ENCODE peak calls at places on chromosomes 7 and 10, in ten cellular contexts. X is uterus; N is lung; P is cardiac muscle cell; R is adrenal gland; Y is transverse colon; T is CD8-positive, alpha-beta T cell; J is hepatocyte; C is vagina; E is endothelial cell of umbilical vein. Z is an unnamed sample. For H3K9me3, the result is how much of the 10 kb centered on the place peaks cover.

GRCh38 chr10:29117781-29118180 is 171.1 kb upstream of the LYZL1 start:
- DNase-seq in T (no peak), R (no peak), N (no peak), Y (no peak), E (no peak), C (no peak), J (no peak), P (no peak), X (no peak), Z (no peak)

GRCh38 chr7:63040336-63040735 is 958.3 kb upstream of the ZNF722 start:
- DNase-seq in N (no peak), T (no peak), Y (no peak), P (no peak), C (no peak), E (no peak), X (no peak), J (no peak), R (no peak), Z (no peak)

GRCh38 chr7:29270979-29271658 is 76.5 kb downstream of the CHN2 start:
- DNase-seq in E (no peak), T (no peak), X (no peak), R (peak), J (no peak), Y (no peak), N (no peak), P (no peak), C (no peak), Z (no peak)

GRCh38 chr7:538764-539685 is 19.4 kb upstream of the PDGFA start:
- DNase-seq in N (no peak), P (no peak), E (no peak), Y (peak), X (no peak), T (no peak), C (no peak), R (no peak), J (peak), Z (no peak)

GRCh38 chr7:2431260-2431867 is 28.0 kb downstream of the CHST12 start:
- DNase-seq in R (no peak), Y (no peak), J (no peak), X (no peak), P (no peak), E (peak), N (no peak), T (peak), C (no peak), Z (no peak)

GRCh38 chr7:135729230-135729629 is 1.2 kb upstream of the SLC13A4 start:
- DNase-seq in C (no peak), R (no peak), J (no peak), T (no peak), Y (no peak), N (no peak), P (no peak), E (no peak), X (no peak), Z (no peak)

GRCh38 chr7:126052229-126052628 is 1122.6 kb upstream of the POT1 start:
- DNase-seq in N (no peak), C (no peak), P (no peak), E (no peak), Y (no peak), T (no peak), R (no peak), X (no peak), J (no peak), Z (no peak)

GRCh38 chr10:48554246-48554645 is 50.6 kb downstream of the ARHGAP22 start:
- DNase-seq in N (no peak), R (no peak), E (no peak), X (no peak), Y (no peak), C (no peak), P (no peak), T (no peak), J (no peak), Z (no peak)

GRCh38 chr7:133575726-133576125 is 322.8 kb downstream of the EXOC4 start:
- DNase-seq in C (no peak), N (no peak), P (peak), X (no peak), T (no peak), E (no peak), J (no peak), Y (no peak), R (no peak), Z (no peak)

GRCh38 chr10:60816624-60817023 is 38.3 kb downstream of the CDK1 start:
- DNase-seq in E (peak), X (peak), R (peak), Y (peak), J (peak), N (peak), P (peak), C (no peak), T (no peak), Z (no peak)

GRCh38 chr10:80466724-80467326 is 12.7 kb downstream of the TSPAN14 start:
- DNase-seq in Y (no peak), E (no peak), N (no peak), X (no peak), T (no peak), P (no peak), J (no peak), C (no peak), R (no peak), Z (no peak)

GRCh38 chr10:103451871-103452713 is at the start of gene CALHM2:
- DNase-seq in T (peak), C (no peak), E (peak), Y (peak), R (peak), X (peak), P (peak), J (peak), N (peak), Z (peak)

GRCh38 chr10:97234403-97234802 is 48.6 kb upstream of the SLIT1 start:
- DNase-seq in X (no peak), N (no peak), P (peak), R (no peak), T (no peak), J (peak), E (peak), Y (no peak), C (no peak), Z (peak)

GRCh38 chr10:90967865-90968264 is 47.0 kb upstream of the ANKRD1 start:
- DNase-seq in C (no peak), X (no peak), P (no peak), J (no peak), E (no peak), R (no peak), T (no peak), Y (no peak), N (no peak), Z (no peak)

GRCh38 chr10:74977913-74978847 is 133.3 kb upstream of the SAMD8 start:
- DNase-seq in P (no peak), J (no peak), X (no peak), E (no peak), N (no peak), T (peak), R (no peak), Y (no peak), C (no peak), Z (no peak)

GRCh38 chr10:69682955-69683474 is 53.0 kb downstream of the FAM241B start:
- DNase-seq in X (no peak), E (no peak), Y (no peak), P (no peak), T (no peak), J (no peak), N (no peak), C (no peak), R (no peak), Z (no peak)

DNA sequence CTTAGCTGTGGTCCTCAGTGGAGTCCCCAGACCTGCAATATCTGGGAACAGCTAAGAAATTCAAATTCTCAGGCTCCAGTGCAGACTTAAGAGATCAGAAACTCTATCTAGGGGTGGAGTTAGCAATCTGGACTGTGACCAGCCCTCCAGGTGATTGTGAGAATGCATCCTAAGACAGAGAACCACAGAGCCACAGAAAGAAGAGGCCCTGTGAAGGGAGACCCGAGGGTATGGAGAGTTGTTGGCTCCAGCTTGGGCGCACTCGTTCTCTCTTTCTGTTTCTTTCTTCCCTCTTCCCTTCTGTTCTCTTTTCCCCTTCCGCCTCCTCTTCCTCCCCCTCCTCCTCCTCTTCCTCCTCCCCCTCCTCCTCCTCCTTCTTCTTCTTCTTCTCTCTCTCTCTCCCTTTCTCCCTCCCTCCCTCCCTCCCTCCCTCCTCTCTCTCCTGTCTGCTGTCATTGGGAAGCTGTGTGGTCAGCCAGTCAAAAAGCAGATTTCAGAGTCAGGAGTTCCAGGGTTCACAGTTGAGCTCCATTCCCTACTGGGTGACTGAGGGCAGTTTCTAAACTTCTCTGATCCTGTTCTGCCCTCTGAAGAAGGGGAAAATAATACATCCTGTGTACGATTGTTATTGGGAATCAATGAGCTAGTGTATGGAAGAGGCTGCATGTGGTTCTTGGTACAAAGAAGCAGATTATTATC is 62.1 kb upstream of the STEAP1B start:
- DNase-seq in P (no peak), J (peak), E (peak), Y (no peak), N (peak), R (no peak), X (no peak), T (no peak), C (no peak), Z (no peak)
- TF ChIP-seq CTCF in P (no peak), J (no peak), E (no peak), Y (no peak), N (no peak), R (no peak), X (no peak), T (no peak), C (no peak), Z (no peak)

GRCh38 chr7:157638563-157638962 is 301.8 kb downstream of the DNAJB6 start:
- DNase-seq in N (no peak), E (no peak), R (no peak), X (no peak), T (no peak), Y (no peak), J (no peak), C (no peak), P (no peak), Z (no peak)

GRCh38 chr7:157640144-157640543 is 303.3 kb downstream of the DNAJB6 start:
- DNase-seq in N (no peak), T (no peak), X (no peak), J (no peak), R (no peak), P (no peak), C (no peak), E (no peak), Y (no peak), Z (no peak)

GRCh38 chr7:157643525-157643970 is 306.7 kb downstream of the DNAJB6 start:
- DNase-seq in E (no peak), P (no peak), N (no peak), C (peak), X (no peak), J (no peak), T (no peak), Y (no peak), R (no peak), Z (no peak)

GRCh38 chr7:157644946-157645345 is 308.1 kb downstream of the DNAJB6 start:
- DNase-seq in N (no peak), C (no peak), P (no peak), Y (no peak), J (no peak), T (no peak), R (no peak), X (no peak), E (no peak), Z (no peak)

DNA sequence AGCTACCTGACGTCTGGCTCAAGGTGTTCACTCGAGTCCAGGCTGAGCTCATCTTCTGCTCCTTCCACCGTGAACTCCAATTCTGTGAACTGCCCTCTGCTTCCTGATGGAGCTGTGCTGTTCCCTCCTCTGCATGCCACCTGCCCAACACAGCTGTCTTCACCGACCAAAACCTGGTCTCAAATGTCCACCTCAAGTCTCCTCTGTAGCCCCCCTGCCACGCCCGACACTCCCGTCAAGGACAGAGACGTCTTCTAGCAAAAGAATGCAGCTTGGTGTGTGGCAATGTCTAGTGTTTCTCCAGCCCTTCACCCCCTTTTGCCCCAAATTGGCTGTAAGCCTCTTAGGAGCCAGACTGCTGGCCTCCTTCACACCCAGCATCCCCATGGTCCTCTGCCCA is 305.1 kb downstream of the DNAJB6 start:
- DNase-seq in Y (no peak), C (no peak), N (no peak), J (no peak), R (no peak), X (no peak), T (no peak), E (no peak), P (no peak), Z (no peak)
- H3K9me3 ChIP-seq in Y (under half), C (under half), N (under half), J (under half), R (under half), X (under half), T (under half), E (under half), P (under half), Z (under half)

GRCh38 chr10:6838118-6838517 is 258.0 kb upstream of the PRKCQ start:
- DNase-seq in R (peak), P (no peak), X (no peak), J (no peak), T (no peak), C (no peak), Y (no peak), N (no peak), E (no peak), Z (no peak)
- TF ChIP-seq CTCF in R (peak), P (no peak), X (no peak), J (peak), T (no peak), C (no peak), Y (no peak), N (no peak), E (no peak), Z (no peak)

DNA sequence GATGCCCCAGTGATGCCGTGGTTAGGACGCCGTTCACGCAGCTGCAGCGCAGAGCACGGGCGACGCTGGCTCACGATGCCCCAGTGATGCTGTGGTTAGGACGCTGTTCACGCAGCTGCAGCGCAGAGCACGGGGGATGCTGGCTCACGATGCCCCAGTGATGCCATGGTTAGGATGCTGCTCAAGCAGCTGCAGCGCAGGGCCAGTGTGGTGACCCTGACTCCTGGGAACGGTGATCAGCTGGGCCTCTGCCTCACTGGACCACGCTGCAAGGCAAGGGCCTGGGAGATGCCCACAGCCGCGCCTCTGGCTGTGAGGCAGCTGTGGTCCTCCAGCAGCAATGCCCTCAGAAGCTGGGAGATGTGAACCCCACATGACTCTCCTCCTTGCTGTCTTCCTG is 280.6 kb downstream of the DNAJB6 start:
- DNase-seq in J (no peak), T (no peak), X (no peak), P (no peak), Y (no peak), N (no peak), R (no peak), C (no peak), E (no peak), Z (no peak)
- H3K9me3 ChIP-seq in J (under half), T (under half), X (under half), P (under half), Y (under half), N (under half), R (under half), C (under half), E (under half), Z (under half)

GRCh38 chr7:100865372-100865911 is 1.7 kb upstream of the TRIP6 start:
- DNase-seq in R (no peak), J (no peak), T (no peak), Y (no peak), C (no peak), N (no peak), P (no peak), X (no peak), E (peak), Z (no peak)
- TF ChIP-seq CTCF in R (no peak), J (no peak), T (no peak), Y (no peak), C (no peak), N (no peak), P (no peak), X (no peak), E (no peak), Z (no peak)

GRCh38 chr7:57370739-57371098 is 79.3 kb upstream of the ZNF716 start:
- DNase-seq in R (no peak), Y (no peak), E (no peak), X (no peak), P (no peak), N (no peak), T (no peak), C (no peak), J (no peak), Z (no peak)
- H3K9me3 ChIP-seq in R (under half), Y (under half), E (under half), X (under half), P (under half), N (under half), T (under half), C (under half), J (under half), Z (half or more)

Z was measured in mucosa of descending colon.